ENCODE peak calls at places on chromosomes 16 and 17, in ten cellular contexts. P, Q, K, E, S, I, L, M, Y and V are unnamed samples. For H3K4me1, the result is how much of the 10 kb centered on the place peaks cover.

GRCh38 chr16:65066646-65067045 is 55.2 kb downstream of the CDH11 start:
- DNase-seq in L (no peak), K (no peak), Q (no peak), E (no peak), P (no peak), S (no peak), M (no peak), I (no peak), Y (no peak), V (no peak)

GRCh38 chr16:86924537-86924936 is 346.2 kb downstream of the FOXL1 start:
- DNase-seq in L (no peak), Q (no peak), I (no peak), E (no peak), K (no peak), S (no peak), M (no peak), Y (no peak), P (no peak), V (no peak)

GRCh38 chr17:1227917-1228751 is 42.1 kb upstream of the BHLHA9 start:
- DNase-seq in Y (peak), E (no peak), I (peak), S (peak), P (no peak), L (peak), K (no peak), Q (peak), M (no peak), V (no peak)

GRCh38 chr17:12386240-12386639 is 279.4 kb upstream of the MYOCD start:
- DNase-seq in E (no peak), I (no peak), K (no peak), S (no peak), M (no peak), P (no peak), L (no peak), Y (no peak), Q (no peak), V (no peak)

GRCh38 chr17:71378036-71378435 is 742.8 kb upstream of the SOX9 start:
- DNase-seq in E (no peak), I (no peak), Q (no peak), L (no peak), M (no peak), S (no peak), Y (no peak), K (no peak), P (no peak), V (no peak)

GRCh38 chr17:56478836-56479447 is 114.6 kb upstream of the NOG start:
- DNase-seq in I (peak), K (peak), S (no peak), M (no peak), L (no peak), Q (peak), P (peak), E (peak), Y (no peak), V (no peak)

GRCh38 chr17:36768355-36768754 is 167.0 kb downstream of the MRM1 start:
- DNase-seq in S (no peak), K (no peak), P (no peak), Y (no peak), M (no peak), E (no peak), I (no peak), L (no peak), Q (peak), V (no peak)

GRCh38 chr17:83149761-83150251 is 70.4 kb downstream of the METRNL start:
- DNase-seq in M (no peak), E (no peak), Y (no peak), P (no peak), K (no peak), L (no peak), I (no peak), S (no peak), Q (peak), V (no peak)

GRCh38 chr16:8346291-8346690 is 244.0 kb downstream of the TMEM114 start:
- DNase-seq in P (peak), Q (no peak), S (no peak), I (no peak), Y (no peak), M (no peak), K (no peak), L (no peak), E (no peak), V (no peak)

GRCh38 chr17:75836605-75837004 is 7.6 kb downstream of the UNC13D start:
- DNase-seq in M (no peak), Q (no peak), E (no peak), I (no peak), K (no peak), S (no peak), L (no peak), Y (no peak), P (no peak), V (no peak)

GRCh38 chr17:38453951-38454421 is 25.7 kb downstream of the ARHGAP23 start:
- DNase-seq in P (no peak), Y (peak), E (no peak), S (no peak), Q (no peak), I (no peak), K (no peak), L (no peak), M (no peak), V (no peak)

GRCh38 chr17:31388770-31389672 is 2.5 kb upstream of the RAB11FIP4 start:
- DNase-seq in P (no peak), E (peak), K (no peak), I (no peak), Y (peak), L (peak), S (peak), Q (peak), M (no peak), V (peak)

GRCh38 chr17:930258-930657 is 49.3 kb downstream of the NXN start:
- DNase-seq in L (no peak), E (no peak), K (no peak), M (no peak), I (no peak), P (no peak), S (no peak), Q (no peak), Y (no peak), V (no peak)

GRCh38 chr17:63833026-63833740 is 5.7 kb upstream of the FTSJ3 start:
- DNase-seq in L (no peak), S (no peak), Q (no peak), P (no peak), M (no peak), E (no peak), I (no peak), Y (no peak), K (no peak), V (no peak)

GRCh38 chr16:75003931-75004330 is 5.1 kb downstream of the ZNRF1 start:
- DNase-seq in M (no peak), E (no peak), Q (no peak), I (no peak), P (no peak), Y (no peak), L (no peak), S (no peak), K (no peak), V (no peak)

GRCh38 chr17:6323626-6324356 is 111.1 kb downstream of the AIPL1 start:
- DNase-seq in Y (peak), S (no peak), L (no peak), I (no peak), M (no peak), K (no peak), Q (peak), E (no peak), P (no peak), V (no peak)

GRCh38 chr16:9969580-9969979 is 212.6 kb downstream of the GRIN2A start:
- DNase-seq in I (no peak), K (no peak), M (no peak), E (no peak), Q (no peak), P (no peak), L (no peak), S (no peak), Y (no peak), V (no peak)

GRCh38 chr16:75420987-75421819 is 12.1 kb downstream of the CFDP1 start:
- DNase-seq in Q (peak), P (peak), I (peak), E (peak), Y (peak), M (peak), L (no peak), K (no peak), S (peak), V (peak)

GRCh38 chr17:20202141-20202574 is 193.0 kb downstream of the SPECC1 start:
- DNase-seq in E (no peak), S (no peak), K (no peak), P (peak), L (no peak), Y (no peak), I (peak), M (no peak), Q (peak), V (no peak)

GRCh38 chr16:678209-678857 is 1.9 kb upstream of the STUB1 start:
- DNase-seq in S (no peak), Y (no peak), M (no peak), Q (no peak), K (no peak), I (no peak), P (no peak), E (no peak), L (no peak), V (no peak)
- H3K4me1 ChIP-seq in S (under half), Y (under half), M (half or more), Q (under half), K (under half), I (under half), P (under half), E (under half), L (under half), V (under half)

GRCh38 chr17:2396568-2397246 is 4.2 kb downstream of the MNT start:
- DNase-seq in K (peak), Y (peak), M (peak), L (peak), E (peak), I (peak), P (peak), Q (peak), S (peak), V (peak)
- H3K4me1 ChIP-seq in K (under half), Y (half or more), M (half or more), L (half or more), E (under half), I (under half), P (under half), Q (under half), S (half or more), V (half or more)

GRCh38 chr17:39531252-39531651 is 70.0 kb downstream of the CDK12 start:
- DNase-seq in E (no peak), P (no peak), M (no peak), L (no peak), I (no peak), Q (no peak), K (no peak), Y (no peak), S (no peak), V (no peak)

GRCh38 chr17:39534768-39535405 is 72.8 kb downstream of the NEUROD2 start:
- DNase-seq in I (no peak), Y (no peak), P (no peak), M (no peak), L (no peak), E (no peak), K (no peak), Q (no peak), S (no peak), V (no peak)

GRCh38 chr17:39536468-39536867 is 71.3 kb downstream of the NEUROD2 start:
- DNase-seq in P (no peak), L (no peak), Q (no peak), M (no peak), E (no peak), S (no peak), I (no peak), Y (no peak), K (no peak), V (no peak)

GRCh38 chr17:39530513-39530912 is 69.2 kb downstream of the CDK12 start:
- DNase-seq in E (no peak), S (no peak), K (no peak), I (no peak), M (no peak), L (no peak), Y (no peak), P (no peak), Q (no peak), V (no peak)

DNA sequence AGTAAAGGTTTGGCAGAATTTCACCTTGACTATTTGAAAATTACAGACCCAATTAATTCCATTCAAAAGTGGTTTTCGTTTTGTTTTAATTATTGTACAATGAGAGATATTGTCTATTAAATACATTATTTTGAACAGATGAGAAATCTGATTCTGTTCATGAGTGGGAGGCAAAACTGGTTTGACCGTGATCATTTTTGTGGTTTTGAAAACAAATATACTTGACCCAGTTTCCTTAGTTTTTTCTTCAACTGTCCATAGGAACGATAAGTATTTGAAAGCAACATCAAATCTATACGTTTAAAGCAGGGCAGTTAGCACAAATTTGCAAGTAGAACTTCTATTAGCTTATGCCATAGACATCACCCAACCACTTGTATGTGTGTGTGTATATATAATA is 72.6 kb downstream of the CDK12 start:
- DNase-seq in K (no peak), E (peak), I (no peak), M (no peak), Y (no peak), S (no peak), Q (no peak), P (no peak), L (no peak), V (no peak)
- H3K4me1 ChIP-seq in K (under half), E (under half), I (under half), M (under half), Y (half or more), S (under half), Q (under half), P (under half), L (under half), V (under half)

GRCh38 chr17:17727111-17727659 is 45.9 kb downstream of the RAI1 start:
- DNase-seq in P (no peak), L (no peak), I (no peak), M (no peak), E (no peak), S (no peak), Y (no peak), Q (no peak), K (no peak), V (no peak)

GRCh38 chr17:17730250-17730935 is 49.1 kb downstream of the RAI1 start:
- DNase-seq in I (no peak), P (no peak), Q (no peak), Y (no peak), E (no peak), L (no peak), S (no peak), K (no peak), M (no peak), V (no peak)

GRCh38 chr17:17726721-17727060 is 45.4 kb downstream of the RAI1 start:
- DNase-seq in K (no peak), I (no peak), E (no peak), Q (no peak), S (no peak), L (no peak), Y (no peak), P (no peak), M (no peak), V (no peak)

GRCh38 chr17:17729620-17730249 is 48.5 kb downstream of the RAI1 start:
- DNase-seq in I (peak), L (peak), M (no peak), Y (peak), S (peak), P (no peak), Q (peak), K (no peak), E (peak), V (peak)

DNA sequence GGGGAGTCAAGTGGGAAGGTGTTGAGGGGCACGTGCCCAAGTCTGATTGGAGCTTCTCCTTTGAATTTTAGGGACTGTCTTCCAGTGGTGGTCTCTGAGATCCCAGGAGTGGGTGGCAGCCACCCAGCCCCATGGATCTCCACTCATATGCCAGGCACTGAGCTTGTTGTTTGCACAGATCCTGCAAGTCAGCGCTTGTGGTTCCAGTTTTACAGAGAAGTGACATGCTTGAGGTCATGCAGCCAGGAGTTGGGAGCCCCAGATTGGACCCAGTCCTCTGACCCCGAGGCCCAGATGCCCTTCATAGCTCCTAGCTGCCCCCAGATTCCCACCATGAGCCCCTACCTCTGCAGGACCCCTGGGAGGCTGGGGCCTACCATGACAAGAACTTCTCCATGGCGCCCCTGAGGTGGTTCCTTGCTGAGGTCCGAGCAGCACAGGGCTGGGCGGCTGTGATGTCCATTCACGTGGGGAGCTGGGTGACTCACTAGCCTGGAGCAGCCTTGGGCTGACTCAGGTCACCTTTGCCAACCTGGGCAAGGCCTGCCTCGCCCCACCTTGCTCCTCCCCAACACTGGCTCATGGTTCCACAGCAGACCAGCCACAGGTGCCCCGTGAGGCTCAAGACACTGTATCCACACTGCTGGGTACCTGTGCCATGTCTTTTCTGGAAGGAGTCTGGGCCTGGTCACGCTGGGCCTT is 47.4 kb downstream of the RAI1 start:
- DNase-seq in K (no peak), Q (no peak), Y (peak), P (no peak), M (no peak), E (no peak), I (peak), S (no peak), L (no peak), V (no peak)
- H3K4me1 ChIP-seq in K (under half), Q (under half), Y (half or more), P (under half), M (half or more), E (under half), I (under half), S (under half), L (under half), V (under half)

GRCh38 chr17:44436336-44436735 is 46.9 kb upstream of the ITGA2B start:
- DNase-seq in K (no peak), E (no peak), S (no peak), L (no peak), M (no peak), I (no peak), Y (no peak), Q (no peak), P (no peak), V (no peak)

GRCh38 chr17:44439168-44439567 is 49.7 kb upstream of the ITGA2B start:
- DNase-seq in I (no peak), P (no peak), M (no peak), E (no peak), L (no peak), K (no peak), Y (no peak), Q (no peak), S (no peak), V (no peak)

GRCh38 chr17:44442806-44443205 is 53.4 kb upstream of the ITGA2B start:
- DNase-seq in Y (no peak), E (no peak), M (no peak), S (no peak), L (no peak), I (no peak), Q (no peak), P (no peak), K (no peak), V (peak)

GRCh38 chr17:44438634-44439033 is 49.2 kb upstream of the ITGA2B start:
- DNase-seq in P (no peak), S (no peak), Q (no peak), L (no peak), I (no peak), K (no peak), E (no peak), M (no peak), Y (peak), V (peak)
- H3K4me1 ChIP-seq in P (under half), S (under half), Q (under half), L (under half), I (under half), K (under half), E (under half), M (under half), Y (under half), V (under half)

GRCh38 chr17:41972571-41973411 is 6.2 kb downstream of the CNP start:
- DNase-seq in I (no peak), P (no peak), M (no peak), Q (no peak), S (no peak), L (no peak), Y (peak), K (no peak), E (no peak), V (no peak)

GRCh38 chr17:41973457-41973856 is 6.9 kb downstream of the CNP start:
- DNase-seq in P (no peak), Q (no peak), E (no peak), Y (peak), K (no peak), I (no peak), M (no peak), L (no peak), S (no peak), V (no peak)

GRCh38 chr17:41971721-41972523 is 5.3 kb downstream of the CNP start:
- DNase-seq in S (no peak), M (no peak), Y (no peak), I (no peak), L (no peak), Q (no peak), P (no peak), E (no peak), K (no peak), V (no peak)

GRCh38 chr17:41968676-41969075 is 2.1 kb downstream of the CNP start:
- DNase-seq in P (no peak), Y (no peak), M (no peak), E (no peak), K (no peak), S (no peak), Q (no peak), L (no peak), I (no peak), V (no peak)

DNA sequence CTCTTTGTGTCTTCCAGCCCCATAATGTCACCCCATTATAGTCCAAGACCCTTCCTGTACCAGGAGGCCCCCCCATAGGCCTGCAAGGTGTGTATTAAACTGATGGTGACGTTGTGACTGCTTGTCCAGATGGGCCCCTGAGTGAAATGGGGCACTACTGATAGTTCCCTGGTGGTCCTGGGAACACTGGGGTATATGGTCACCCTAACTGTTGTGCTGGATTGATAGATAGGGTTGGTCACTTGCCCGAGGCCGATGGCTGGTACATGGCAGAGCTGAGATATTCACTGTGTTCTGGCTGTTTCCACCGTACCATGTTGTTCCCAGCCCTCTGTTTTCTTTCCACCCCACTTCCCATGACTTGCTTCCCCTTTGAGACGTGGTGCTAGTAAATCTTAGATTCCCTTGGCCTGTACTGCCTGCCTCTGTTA is 4.3 kb downstream of the CNP start:
- DNase-seq in P (no peak), Q (no peak), I (no peak), K (no peak), E (no peak), L (no peak), Y (no peak), S (no peak), M (no peak), V (peak)
- H3K4me1 ChIP-seq in P (under half), Q (under half), I (under half), K (under half), E (under half), L (under half), Y (half or more), S (under half), M (half or more), V (under half)

GRCh38 chr16:67539691-67540635 is 11.3 kb downstream of the RIPOR1 start:
- DNase-seq in Y (no peak), E (no peak), P (no peak), I (no peak), L (no peak), K (no peak), Q (no peak), M (no peak), S (no peak), V (no peak)
- H3K4me1 ChIP-seq in Y (under half), E (under half), P (under half), I (under half), L (under half), K (under half), Q (under half), M (half or more), S (under half), V (under half)

GRCh38 chr17:77479372-77479781 is 338.6 kb downstream of the SEC14L1 start:
- DNase-seq in E (no peak), L (no peak), Y (no peak), M (no peak), K (no peak), I (no peak), S (no peak), Q (peak), P (no peak), V (no peak)
- H3K4me1 ChIP-seq in E (under half), L (half or more), Y (half or more), M (half or more), K (under half), I (under half), S (half or more), Q (under half), P (half or more), V (half or more)

DNA sequence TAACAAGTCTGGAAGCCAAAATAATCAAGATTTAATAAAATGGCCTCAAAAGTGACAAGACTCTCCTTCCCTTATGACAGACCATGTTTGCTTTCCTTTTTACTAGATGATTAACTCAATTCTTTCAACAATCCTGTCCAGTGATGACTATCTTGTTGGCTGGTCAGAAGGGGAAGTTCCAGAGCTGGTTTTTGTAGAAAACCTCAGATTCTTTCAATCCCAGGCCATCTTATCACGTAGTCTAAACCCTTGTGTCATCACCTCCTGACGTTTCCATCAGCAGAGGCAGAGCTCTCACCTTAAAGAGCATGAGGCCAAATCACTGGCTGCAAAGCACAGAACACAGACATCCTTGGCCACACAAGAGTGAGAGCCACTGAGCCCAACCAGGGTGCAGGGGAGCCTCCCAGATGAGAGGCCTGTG is 125.3 kb downstream of the ANKRD11 start:
- DNase-seq in P (no peak), Y (no peak), I (no peak), L (no peak), M (no peak), E (peak), K (no peak), Q (no peak), S (no peak), V (no peak)
- H3K4me1 ChIP-seq in P (under half), Y (half or more), I (under half), L (half or more), M (half or more), E (under half), K (half or more), Q (under half), S (half or more), V (half or more)